ENCODE peak calls at places on chromosomes 5 and 9, in five cellular contexts. V, A, D, L and O are unnamed samples.

GRCh38 chr9:114434878-114435311 is 47.1 kb upstream of the AKNA start:
- DNase-seq in D (no peak), L (peak), V (peak), A (no peak), O (no peak)

GRCh38 chr9:38284039-38284767 is 108.3 kb upstream of the ALDH1B1 start:
- DNase-seq in L (no peak), D (no peak), V (no peak), A (no peak), O (no peak)

GRCh38 chr9:130343445-130343918 is 77.9 kb downstream of the HMCN2 start:
- DNase-seq in A (no peak), D (no peak), L (no peak), V (no peak), O (no peak)

GRCh38 chr5:172713113-172713808 is 57.7 kb downstream of the DUSP1 start:
- DNase-seq in V (no peak), L (no peak), D (no peak), A (peak), O (peak)

GRCh38 chr9:13450723-13451122 is 171.2 kb upstream of the MPDZ start:
- DNase-seq in A (no peak), L (no peak), D (no peak), V (no peak), O (no peak)

GRCh38 chr9:101736723-101737122 is 1.7 kb downstream of the GRIN3A start:
- DNase-seq in D (no peak), V (peak), A (no peak), L (peak), O (no peak)

GRCh38 chr5:11013793-11014192 is 252.8 kb upstream of the DAP start:
- DNase-seq in A (no peak), V (no peak), L (no peak), D (no peak), O (no peak)

GRCh38 chr5:126732716-126733115 is 44.2 kb upstream of the LMNB1 start:
- DNase-seq in L (no peak), D (no peak), A (no peak), V (no peak), O (no peak)

GRCh38 chr5:42990892-42991291 is 49.2 kb downstream of the ANXA2R start:
- DNase-seq in L (no peak), A (no peak), D (no peak), V (no peak), O (no peak)

GRCh38 chr5:58382131-58382534 is 77.8 kb downstream of the PLK2 start:
- DNase-seq in L (no peak), A (no peak), V (no peak), D (no peak), O (no peak)

GRCh38 chr9:129245276-129245675 is 67.2 kb upstream of the IER5L start:
- DNase-seq in V (peak), D (no peak), A (no peak), L (peak), O (no peak)

GRCh38 chr5:172585114-172585513 is 55.9 kb upstream of the NEURL1B start:
- DNase-seq in L (no peak), V (no peak), D (no peak), A (no peak), O (no peak)

GRCh38 chr9:121836382-121836885 is 185.0 kb downstream of the DAB2IP start:
- DNase-seq in A (no peak), D (no peak), L (no peak), V (no peak), O (no peak)

GRCh38 chr5:170739446-170739845 is 44.1 kb upstream of the GABRP start:
- DNase-seq in V (no peak), L (no peak), D (no peak), A (no peak), O (no peak)

GRCh38 chr5:117434266-117434665 is 859.6 kb upstream of the SEMA6A start:
- DNase-seq in A (no peak), L (no peak), D (no peak), V (no peak), O (no peak)
- TF ChIP-seq CTCF in A (no peak), L (no peak), D (no peak), V (no peak), O (no peak)

GRCh38 chr9:87594662-87595061 is 97.0 kb downstream of the DAPK1 start:
- DNase-seq in L (no peak), A (no peak), D (no peak), V (no peak), O (no peak)
- TF ChIP-seq CTCF in L (no peak), A (no peak), D (no peak), V (no peak), O (no peak)

GRCh38 chr9:100602302-100602930 is 24.5 kb downstream of the CAVIN4 start:
- DNase-seq in L (peak), A (no peak), V (peak), D (no peak), O (no peak)
- TF ChIP-seq CTCF in L (peak), A (peak), V (peak), D (peak), O (no peak)

GRCh38 chr9:36796671-36797419 is 224.2 kb downstream of the MELK start:
- DNase-seq in D (no peak), V (no peak), A (no peak), L (no peak), O (no peak)

GRCh38 chr9:36797471-36798220 is 225.0 kb downstream of the MELK start:
- DNase-seq in L (no peak), D (no peak), A (no peak), V (no peak), O (no peak)

GRCh38 chr9:36802171-36802920 is 229.7 kb downstream of the MELK start:
- DNase-seq in V (peak), D (peak), A (no peak), L (peak), O (no peak)

GRCh38 chr9:36793277-36793676 is 220.6 kb downstream of the MELK start:
- DNase-seq in A (no peak), D (no peak), V (no peak), L (no peak), O (no peak)

GRCh38 chr9:36798350-36799065 is 225.8 kb downstream of the MELK start:
- DNase-seq in L (peak), A (no peak), D (no peak), V (no peak), O (no peak)
- TF ChIP-seq CTCF in L (peak), A (no peak), D (no peak), V (no peak), O (no peak)

GRCh38 chr9:10875752-10876151 is 262.9 kb upstream of the PTPRD start:
- DNase-seq in D (no peak), V (peak), L (peak), A (no peak), O (no peak)
- TF ChIP-seq CTCF in D (no peak), V (no peak), L (no peak), A (no peak), O (no peak)

GRCh38 chr5:36602711-36603321 is 3.6 kb upstream of the SLC1A3 start:
- DNase-seq in L (no peak), A (peak), V (no peak), D (no peak), O (no peak)
- TF ChIP-seq CTCF in L (no peak), A (no peak), V (peak), D (no peak), O (no peak)

GRCh38 chr9:96875460-96876142 is 21.3 kb upstream of the ZNF782 start:
- DNase-seq in V (peak), D (no peak), L (peak), A (peak), O (no peak)
- TF ChIP-seq CTCF in V (peak), D (no peak), L (peak), A (no peak), O (no peak)

DNA sequence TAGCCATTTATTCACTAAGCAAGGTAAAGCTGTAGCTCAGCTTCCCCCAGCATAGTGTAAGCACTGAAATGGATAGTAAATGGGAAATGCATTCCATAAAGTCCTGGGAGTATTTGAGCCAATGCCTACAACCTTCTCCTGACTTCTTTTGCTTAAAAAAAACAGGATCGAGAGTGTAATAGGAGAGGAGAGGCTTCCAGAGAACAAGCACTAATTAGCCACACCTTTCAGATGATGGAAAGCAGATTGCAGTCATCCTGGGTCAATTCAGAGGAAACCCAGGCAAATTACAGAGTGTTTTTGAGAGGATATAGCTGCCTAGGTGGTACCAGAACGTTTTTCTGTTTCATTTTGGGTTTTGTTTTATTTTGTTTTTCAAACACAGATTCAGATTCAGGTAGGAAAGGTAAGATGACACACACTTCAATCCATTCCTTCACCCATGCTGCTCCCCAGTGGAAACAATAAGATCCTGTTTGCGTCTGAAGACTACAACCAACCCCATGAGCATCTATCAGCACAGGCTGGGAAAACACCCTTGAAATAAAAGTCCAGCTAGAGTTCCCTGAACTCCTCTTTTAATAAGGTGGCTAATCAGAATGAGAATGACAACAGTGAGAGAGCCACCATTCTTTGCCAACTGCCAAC is 95.6 kb downstream of the RFK start:
- DNase-seq in L (peak), V (no peak), D (no peak), A (no peak), O (no peak)
- TF ChIP-seq CTCF in L (peak), V (peak), D (no peak), A (no peak), O (no peak)

GRCh38 chr9:34190996-34191892 is 12.4 kb downstream of the UBAP1 start:
- DNase-seq in V (no peak), A (no peak), L (peak), D (no peak), O (no peak)
- TF ChIP-seq CTCF in V (peak), A (no peak), L (peak), D (peak), O (no peak)

GRCh38 chr5:32733582-32734340 is 22.6 kb downstream of the NPR3 start:
- DNase-seq in V (no peak), D (no peak), A (no peak), L (no peak), O (no peak)
- TF ChIP-seq CTCF in V (no peak), D (no peak), A (no peak), L (no peak), O (no peak)